ENCODE peak calls at places on chromosome 15, in seven cellular contexts. C, O, Y, A, H, G and B are unnamed samples.

GRCh38 chr15:85763557-85764303 is 31.0 kb downstream of the KLHL25 start:
- DNase-seq in C (no peak), O (no peak), Y (no peak), A (no peak), H (no peak), G (no peak), B (no peak)

GRCh38 chr15:73630796-73631471 is 2.3 kb downstream of the NPTN start:
- DNase-seq in C (no peak), O (no peak), Y (no peak), A (no peak), H (no peak), G (no peak), B (no peak)

GRCh38 chr15:76533060-76533955 is 196.7 kb downstream of the ISL2 start:
- DNase-seq in C (no peak), O (no peak), Y (no peak), A (no peak), H (no peak), G (peak), B (no peak)

GRCh38 chr15:89335289-89336041 is 841 bp upstream of the POLG start:
- DNase-seq in C (peak), O (peak), Y (no peak), A (no peak), H (no peak), G (no peak), B (peak)

GRCh38 chr15:70271422-70272088 is 173.8 kb upstream of the TLE3 start:
- DNase-seq in C (no peak), O (no peak), Y (peak), A (peak), H (no peak), G (peak), B (peak)

GRCh38 chr15:77715051-77715450 is 82.3 kb upstream of the LINGO1 start:
- DNase-seq in C (no peak), O (no peak), Y (no peak), A (no peak), H (no peak), G (no peak), B (no peak)

GRCh38 chr15:72057548-72058091 is 60.3 kb downstream of the MYO9A start:
- DNase-seq in C (no peak), O (no peak), Y (no peak), A (no peak), H (no peak), G (no peak), B (no peak)

GRCh38 chr15:32994810-32995424 is 199.6 kb downstream of the FMN1 start:
- DNase-seq in C (no peak), O (no peak), Y (peak), A (no peak), H (no peak), G (peak), B (no peak)

GRCh38 chr15:45458746-45459403 is 63.7 kb downstream of the SLC30A4 start:
- DNase-seq in C (peak), O (peak), Y (peak), A (peak), H (no peak), G (peak), B (peak)

GRCh38 chr15:100463515-100463914 is 65.2 kb downstream of the CERS3 start:
- DNase-seq in C (no peak), O (no peak), Y (no peak), A (no peak), H (no peak), G (no peak), B (no peak)

GRCh38 chr15:55250392-55250791 is 39.2 kb downstream of the RAB27A start:
- DNase-seq in C (no peak), O (no peak), Y (peak), A (peak), H (no peak), G (peak), B (no peak)

GRCh38 chr15:48800811-48801460 is 9.9 kb downstream of the CEP152 start:
- DNase-seq in C (no peak), O (no peak), Y (peak), A (no peak), H (no peak), G (peak), B (no peak)

GRCh38 chr15:85804481-85805165 is 9.9 kb upstream of the KLHL25 start:
- DNase-seq in C (no peak), O (no peak), Y (no peak), A (no peak), H (no peak), G (no peak), B (no peak)

GRCh38 chr15:48962662-48963523 is 826 bp downstream of the SHC4 start:
- DNase-seq in C (no peak), O (no peak), Y (peak), A (no peak), H (peak), G (peak), B (peak)

GRCh38 chr15:50124557-50125080 is 5.6 kb upstream of the ATP8B4 start:
- DNase-seq in C (no peak), O (no peak), Y (no peak), A (no peak), H (no peak), G (no peak), B (no peak)

GRCh38 chr15:59260090-59260489 is 53.4 kb downstream of the LDHAL6B start:
- DNase-seq in C (no peak), O (no peak), Y (no peak), A (no peak), H (no peak), G (no peak), B (no peak)

GRCh38 chr15:56538901-56539545 is 74.1 kb upstream of the MNS1 start:
- DNase-seq in C (no peak), O (no peak), Y (no peak), A (no peak), H (no peak), G (no peak), B (no peak)

GRCh38 chr15:66798426-66799061 is 96.5 kb downstream of the SMAD6 start:
- DNase-seq in C (no peak), O (no peak), Y (peak), A (no peak), H (peak), G (peak), B (no peak)

GRCh38 chr15:83206971-83207621 is 527 bp downstream of the HDGFL3 start:
- DNase-seq in C (no peak), O (no peak), Y (peak), A (no peak), H (peak), G (peak), B (peak)

GRCh38 chr15:68209735-68210408 is 4.7 kb upstream of the CALML4 start:
- DNase-seq in C (no peak), O (peak), Y (no peak), A (no peak), H (peak), G (no peak), B (peak)